ENCODE peak calls at places on chromosome 12, in seven cellular contexts. One of them, this sample, is unnamed.

GRCh38 chr12:94732367-94732990 is 82.1 kb upstream of the TMCC3 start:
- DNase-seq in neural crest cell: no peak
- DNase-seq in heart right ventricle: no peak
- DNase-seq in HFFc6: no peak
- DNase-seq in bronchial epithelial cell: no peak
- DNase-seq in omental fat pad: no peak
- DNase-seq in choroid plexus epithelial cell: no peak
- DNase-seq in this sample: no peak

GRCh38 chr12:79658221-79658620 is 32.5 kb downstream of the PAWR start:
- DNase-seq in neural crest cell: no peak
- DNase-seq in choroid plexus epithelial cell: no peak
- DNase-seq in omental fat pad: no peak
- DNase-seq in HFFc6: peak; percentile 17
- DNase-seq in heart right ventricle: no peak
- DNase-seq in bronchial epithelial cell: no peak
- DNase-seq in this sample: no peak

GRCh38 chr12:113846275-113846674 is 119.8 kb downstream of the RBM19 start:
- DNase-seq in heart right ventricle: no peak
- DNase-seq in choroid plexus epithelial cell: no peak
- DNase-seq in neural crest cell: no peak
- DNase-seq in HFFc6: no peak
- DNase-seq in bronchial epithelial cell: no peak
- DNase-seq in omental fat pad: no peak
- DNase-seq in this sample: no peak

GRCh38 chr12:88986056-88986455 is 366.2 kb downstream of the DUSP6 start:
- DNase-seq in HFFc6: no peak
- DNase-seq in neural crest cell: no peak
- DNase-seq in choroid plexus epithelial cell: no peak
- DNase-seq in bronchial epithelial cell: no peak
- DNase-seq in heart right ventricle: no peak
- DNase-seq in omental fat pad: no peak
- DNase-seq in this sample: no peak

GRCh38 chr12:80818878-80819277 is 102.2 kb downstream of the MYF5 start:
- DNase-seq in heart right ventricle: no peak
- DNase-seq in omental fat pad: no peak
- DNase-seq in HFFc6: no peak
- DNase-seq in neural crest cell: no peak
- DNase-seq in choroid plexus epithelial cell: no peak
- DNase-seq in bronchial epithelial cell: no peak
- DNase-seq in this sample: no peak

GRCh38 chr12:10497602-10498001 is 8.1 kb upstream of the EIF2S3B start:
- DNase-seq in HFFc6: no peak
- DNase-seq in neural crest cell: no peak
- DNase-seq in bronchial epithelial cell: no peak
- DNase-seq in heart right ventricle: no peak
- DNase-seq in choroid plexus epithelial cell: peak; percentile 93
- DNase-seq in omental fat pad: no peak
- DNase-seq in this sample: no peak

GRCh38 chr12:45324391-45324790 is 108.5 kb downstream of the ANO6 start:
- DNase-seq in neural crest cell: no peak
- DNase-seq in choroid plexus epithelial cell: no peak
- DNase-seq in omental fat pad: no peak
- DNase-seq in HFFc6: peak; percentile 72
- DNase-seq in heart right ventricle: no peak
- DNase-seq in bronchial epithelial cell: peak; percentile 14
- DNase-seq in this sample: no peak

GRCh38 chr12:26630546-26631027 is 202.4 kb downstream of the ITPR2 start:
- DNase-seq in choroid plexus epithelial cell: peak; percentile 84
- DNase-seq in neural crest cell: no peak
- DNase-seq in bronchial epithelial cell: no peak
- DNase-seq in omental fat pad: no peak
- DNase-seq in heart right ventricle: no peak
- DNase-seq in HFFc6: peak; percentile 90
- DNase-seq in this sample: no peak

GRCh38 chr12:56461235-56462159 is 6.9 kb upstream of the SPRYD4 start:
- DNase-seq in bronchial epithelial cell: peak; percentile 54
- DNase-seq in neural crest cell: no peak
- DNase-seq in omental fat pad: no peak
- DNase-seq in HFFc6: peak; percentile 34
- DNase-seq in choroid plexus epithelial cell: peak; percentile 57
- DNase-seq in heart right ventricle: no peak
- DNase-seq in this sample: no peak

GRCh38 chr12:75692883-75693282 is 181.5 kb upstream of the KRR1 start:
- DNase-seq in bronchial epithelial cell: no peak
- DNase-seq in neural crest cell: no peak
- DNase-seq in HFFc6: no peak
- DNase-seq in choroid plexus epithelial cell: peak; percentile 66
- DNase-seq in heart right ventricle: no peak
- DNase-seq in omental fat pad: no peak
- DNase-seq in this sample: no peak

GRCh38 chr12:65596514-65597010 is 227.7 kb upstream of the HMGA2 start:
- DNase-seq in choroid plexus epithelial cell: peak; percentile 28
- DNase-seq in neural crest cell: no peak
- DNase-seq in HFFc6: no peak
- DNase-seq in bronchial epithelial cell: peak; percentile 100
- DNase-seq in omental fat pad: no peak
- DNase-seq in heart right ventricle: no peak
- DNase-seq in this sample: no peak

GRCh38 chr12:51087818-51088217 is 4.4 kb upstream of the CSRNP2 start:
- DNase-seq in HFFc6: no peak
- DNase-seq in heart right ventricle: no peak
- DNase-seq in neural crest cell: no peak
- DNase-seq in bronchial epithelial cell: no peak
- DNase-seq in choroid plexus epithelial cell: no peak
- DNase-seq in omental fat pad: no peak
- DNase-seq in this sample: peak; percentile 45

DNA sequence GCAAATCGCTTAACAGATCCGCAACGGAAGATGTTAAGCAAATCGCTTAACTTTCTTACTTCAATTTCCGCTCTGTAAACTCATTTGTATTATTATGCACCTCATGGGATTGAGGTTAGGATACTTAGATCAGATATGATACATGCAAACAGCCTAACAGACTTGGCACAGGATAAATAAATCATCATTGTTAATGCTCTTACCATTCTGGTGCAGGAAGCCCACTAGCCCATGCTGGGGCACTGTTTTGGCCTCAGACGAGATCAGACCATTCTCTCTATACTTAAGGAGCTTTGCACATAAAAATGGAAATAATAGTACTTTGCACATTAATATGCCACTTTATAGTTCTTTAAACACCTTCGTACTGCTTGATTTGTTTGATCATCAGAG is 445 bp downstream of the NCAPD2 start:
- DNase-seq in bronchial epithelial cell: no peak
- DNase-seq in heart right ventricle: no peak
- DNase-seq in HFFc6: peak; percentile 19
- DNase-seq in choroid plexus epithelial cell: no peak
- DNase-seq in omental fat pad: no peak
- DNase-seq in neural crest cell: no peak
- DNase-seq in this sample: no peak
- TF ChIP-seq CTCF in bronchial epithelial cell: no peak
- TF ChIP-seq CTCF in heart right ventricle: no peak
- TF ChIP-seq CTCF in HFFc6: peak; percentile 42
- TF ChIP-seq CTCF in choroid plexus epithelial cell: peak; percentile 29
- TF ChIP-seq CTCF in omental fat pad: no peak
- TF ChIP-seq CTCF in neural crest cell: peak; percentile 40
- TF ChIP-seq CTCF in this sample: no peak

GRCh38 chr12:29427964-29428363 is 47.0 kb upstream of the ERGIC2 start:
- DNase-seq in neural crest cell: no peak
- DNase-seq in bronchial epithelial cell: no peak
- DNase-seq in choroid plexus epithelial cell: peak; percentile 10
- DNase-seq in omental fat pad: no peak
- DNase-seq in heart right ventricle: no peak
- DNase-seq in HFFc6: no peak
- DNase-seq in this sample: peak; percentile 60
- TF ChIP-seq CTCF in neural crest cell: no peak
- TF ChIP-seq CTCF in bronchial epithelial cell: peak; percentile 19
- TF ChIP-seq CTCF in choroid plexus epithelial cell: peak; percentile 18
- TF ChIP-seq CTCF in omental fat pad: no peak
- TF ChIP-seq CTCF in heart right ventricle: peak; percentile 26
- TF ChIP-seq CTCF in HFFc6: no peak
- TF ChIP-seq CTCF in this sample: peak; percentile 28

GRCh38 chr12:780750-781379 is 28.5 kb downstream of the WNK1 start:
- DNase-seq in neural crest cell: no peak
- DNase-seq in bronchial epithelial cell: no peak
- DNase-seq in HFFc6: no peak
- DNase-seq in omental fat pad: no peak
- DNase-seq in choroid plexus epithelial cell: no peak
- DNase-seq in heart right ventricle: no peak
- DNase-seq in this sample: no peak
- TF ChIP-seq CTCF in neural crest cell: no peak
- TF ChIP-seq CTCF in bronchial epithelial cell: no peak
- TF ChIP-seq CTCF in HFFc6: no peak
- TF ChIP-seq CTCF in omental fat pad: no peak
- TF ChIP-seq CTCF in choroid plexus epithelial cell: no peak
- TF ChIP-seq CTCF in heart right ventricle: no peak
- TF ChIP-seq CTCF in this sample: no peak

DNA sequence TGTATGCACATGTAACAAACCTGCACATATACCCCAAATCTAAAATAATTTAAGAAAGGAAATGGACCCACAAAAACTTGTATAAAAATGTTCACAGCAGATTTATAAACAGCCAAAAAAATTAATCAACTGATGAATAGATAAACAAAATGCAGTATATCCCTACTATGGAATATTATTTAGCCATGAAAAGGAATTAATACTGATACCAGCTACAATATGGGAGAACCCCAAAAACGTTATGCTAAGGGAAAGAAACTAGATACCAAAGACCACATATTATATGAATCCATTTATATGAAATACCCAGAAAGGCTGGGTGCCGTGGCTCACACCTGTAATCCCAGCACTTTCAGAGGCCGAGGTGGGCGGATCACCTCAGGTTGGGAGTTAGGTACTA is 20.9 kb downstream of the DUSP16 start:
- DNase-seq in choroid plexus epithelial cell: no peak
- DNase-seq in heart right ventricle: no peak
- DNase-seq in neural crest cell: no peak
- DNase-seq in bronchial epithelial cell: no peak
- DNase-seq in omental fat pad: no peak
- DNase-seq in HFFc6: no peak
- DNase-seq in this sample: no peak
- TF ChIP-seq CTCF in choroid plexus epithelial cell: no peak
- TF ChIP-seq CTCF in heart right ventricle: no peak
- TF ChIP-seq CTCF in neural crest cell: no peak
- TF ChIP-seq CTCF in bronchial epithelial cell: no peak
- TF ChIP-seq CTCF in omental fat pad: no peak
- TF ChIP-seq CTCF in HFFc6: no peak
- TF ChIP-seq CTCF in this sample: no peak

GRCh38 chr12:13126494-13126893 is 23.0 kb upstream of the GSG1 start:
- DNase-seq in bronchial epithelial cell: no peak
- DNase-seq in choroid plexus epithelial cell: no peak
- DNase-seq in heart right ventricle: no peak
- DNase-seq in HFFc6: no peak
- DNase-seq in omental fat pad: no peak
- DNase-seq in neural crest cell: no peak
- DNase-seq in this sample: no peak
- TF ChIP-seq CTCF in bronchial epithelial cell: no peak
- TF ChIP-seq CTCF in choroid plexus epithelial cell: no peak
- TF ChIP-seq CTCF in heart right ventricle: no peak
- TF ChIP-seq CTCF in HFFc6: no peak
- TF ChIP-seq CTCF in omental fat pad: no peak
- TF ChIP-seq CTCF in neural crest cell: no peak
- TF ChIP-seq CTCF in this sample: no peak

DNA sequence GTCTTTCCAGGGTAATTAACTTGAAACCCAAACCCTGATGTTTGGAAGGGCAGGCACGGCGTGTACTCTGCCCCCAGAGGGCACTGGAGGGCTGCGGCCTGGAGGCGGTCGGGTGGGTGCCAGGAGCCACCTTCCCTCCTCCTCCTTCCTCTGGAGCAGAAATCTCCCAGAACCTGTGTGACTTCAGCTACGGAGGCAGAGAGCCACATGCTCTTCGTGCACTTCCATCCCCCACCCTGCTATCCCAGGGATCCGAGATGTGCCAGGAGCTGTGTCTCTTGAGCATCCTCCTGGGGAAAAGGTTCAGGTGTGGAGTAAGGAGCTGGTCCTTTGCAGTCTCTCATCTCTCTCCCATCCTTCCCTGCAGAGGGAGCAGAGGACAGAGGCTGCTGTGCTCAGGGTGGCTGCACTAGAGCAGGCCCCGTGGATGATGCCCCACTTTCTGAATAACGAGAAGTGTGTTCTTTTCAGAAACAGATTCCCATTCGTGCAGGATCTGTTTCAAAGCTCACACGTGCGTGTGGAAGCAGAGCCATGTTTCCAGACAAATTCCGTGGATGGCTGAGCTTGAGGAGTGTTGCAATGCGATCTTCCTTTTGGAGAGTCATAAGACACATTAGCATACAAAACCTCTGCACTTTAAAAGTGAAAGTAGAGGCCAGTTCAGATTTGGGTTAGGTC is 162.9 kb downstream of the ADGRD1 start:
- DNase-seq in omental fat pad: no peak
- DNase-seq in neural crest cell: peak; percentile 37
- DNase-seq in bronchial epithelial cell: no peak
- DNase-seq in heart right ventricle: no peak
- DNase-seq in choroid plexus epithelial cell: peak; percentile 15
- DNase-seq in HFFc6: no peak
- DNase-seq in this sample: no peak
- TF ChIP-seq CTCF in omental fat pad: no peak
- TF ChIP-seq CTCF in neural crest cell: peak; percentile 59
- TF ChIP-seq CTCF in bronchial epithelial cell: no peak
- TF ChIP-seq CTCF in heart right ventricle: peak; percentile 43
- TF ChIP-seq CTCF in choroid plexus epithelial cell: peak; percentile 2
- TF ChIP-seq CTCF in HFFc6: no peak
- TF ChIP-seq CTCF in this sample: no peak

DNA sequence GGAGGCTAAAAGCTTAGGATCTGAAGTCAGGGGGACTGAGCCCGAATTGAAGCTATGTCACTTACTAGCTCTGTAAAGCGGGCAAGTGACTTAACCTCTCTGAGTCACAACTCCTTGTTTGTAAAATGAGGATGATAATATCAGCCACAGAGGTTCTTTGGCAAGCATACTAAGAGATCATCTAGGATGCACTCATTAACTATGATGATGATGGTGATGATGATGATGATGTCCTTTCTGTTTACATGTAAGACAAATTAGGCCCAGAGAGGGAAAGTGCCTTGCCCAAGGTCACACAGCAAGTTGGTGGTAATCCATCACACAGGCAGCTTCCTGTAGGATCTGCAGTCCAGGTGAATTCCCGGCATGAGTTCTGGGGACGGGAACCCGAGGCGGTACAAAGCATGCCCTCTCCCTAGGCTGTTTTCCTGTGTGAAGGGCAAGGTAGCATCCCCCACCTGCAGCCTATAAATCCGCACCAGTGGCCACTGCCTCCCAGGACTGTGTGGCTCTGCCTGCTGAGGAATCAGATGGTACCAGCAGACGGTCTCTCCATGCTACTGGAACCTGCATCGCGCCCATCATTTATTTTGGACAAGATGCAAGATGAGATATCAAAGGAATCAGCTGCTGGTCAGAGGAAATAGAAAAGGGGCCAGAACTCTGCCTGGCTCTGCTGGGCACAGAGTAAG is 55.2 kb downstream of the MAP1LC3B2 start:
- DNase-seq in HFFc6: peak; percentile 41
- DNase-seq in choroid plexus epithelial cell: no peak
- DNase-seq in heart right ventricle: no peak
- DNase-seq in bronchial epithelial cell: no peak
- DNase-seq in neural crest cell: no peak
- DNase-seq in omental fat pad: no peak
- DNase-seq in this sample: no peak
- TF ChIP-seq CTCF in HFFc6: no peak
- TF ChIP-seq CTCF in choroid plexus epithelial cell: no peak
- TF ChIP-seq CTCF in heart right ventricle: no peak
- TF ChIP-seq CTCF in bronchial epithelial cell: no peak
- TF ChIP-seq CTCF in neural crest cell: no peak
- TF ChIP-seq CTCF in omental fat pad: no peak
- TF ChIP-seq CTCF in this sample: no peak

This sample was measured in GM20000.